ENCODE peak calls at places on chromosome 1, in eight cellular contexts. D is NCI-H446, O is C1 segment of cervical spinal cord, F is kidney, U is amniotic stem cell, M is Caco-2, X is astrocyte of the hippocampus, B is NCI-H1930. Z is an unnamed sample.

GRCh38 chr1:36863061-36863460 is 171.3 kb downstream of the GRIK3 start:
- DNase-seq in U (no peak), O (no peak), F (no peak), X (no peak), D (no peak), M (no peak), B (no peak), Z (no peak)

GRCh38 chr1:85339089-85339488 is 62.7 kb upstream of the BCL10 start:
- DNase-seq in D (no peak), O (no peak), B (no peak), F (no peak), X (peak), M (no peak), U (no peak), Z (no peak)

GRCh38 chr1:80893140-80893539 is 907.6 kb upstream of the ADGRL2 start:
- DNase-seq in X (no peak), F (no peak), O (no peak), M (no peak), B (no peak), U (no peak), D (no peak), Z (no peak)

GRCh38 chr1:24463756-24464377 is 38.8 kb upstream of the RCAN3 start:
- DNase-seq in U (no peak), B (no peak), O (no peak), F (no peak), D (no peak), M (no peak), X (peak), Z (no peak)

GRCh38 chr1:157377216-157377821 is 175.0 kb downstream of the FCRL5 start:
- DNase-seq in B (no peak), D (peak), F (no peak), O (no peak), M (peak), X (peak), U (no peak), Z (peak)

GRCh38 chr1:23537296-23537993 is 6.4 kb upstream of the E2F2 start:
- DNase-seq in O (no peak), X (no peak), M (no peak), F (no peak), D (no peak), B (no peak), U (no peak), Z (no peak)

GRCh38 chr1:162328507-162328906 is 48.1 kb downstream of the SPATA46 start:
- DNase-seq in B (no peak), X (no peak), O (no peak), U (no peak), F (no peak), D (no peak), M (no peak), Z (no peak)

GRCh38 chr1:6385673-6386191 is 7.8 kb downstream of the ACOT7 start:
- DNase-seq in B (no peak), X (peak), O (peak), F (peak), D (no peak), M (no peak), U (no peak), Z (peak)

GRCh38 chr1:64663654-64664053 is 81.2 kb upstream of the RAVER2 start:
- DNase-seq in O (peak), F (no peak), B (no peak), X (peak), D (peak), M (peak), U (no peak), Z (no peak)

GRCh38 chr1:211328084-211328694 is 1.6 kb downstream of the TRAF5 start:
- DNase-seq in F (no peak), O (no peak), B (no peak), D (no peak), M (no peak), U (no peak), X (no peak), Z (peak)

GRCh38 chr1:6178751-6179563 is 1.2 kb downstream of the CHD5 start:
- DNase-seq in D (no peak), X (peak), M (peak), U (no peak), B (no peak), F (peak), O (no peak), Z (peak)

GRCh38 chr1:178607718-178608408 is 95.0 kb downstream of the TEX35 start:
- DNase-seq in O (no peak), U (no peak), D (no peak), X (no peak), M (no peak), F (no peak), B (no peak), Z (no peak)

GRCh38 chr1:201781447-201781846 is 47.5 kb upstream of the IPO9 start:
- DNase-seq in O (no peak), B (no peak), U (no peak), M (no peak), X (no peak), D (no peak), F (no peak), Z (no peak)